ENCODE peak calls at places on chromosomes 12 and 14, in four cellular contexts. Z is transverse colon, F is ovary, S is endodermal cell. M is an unnamed sample. For H3K4me1, the result is how much of the 10 kb centered on the place peaks cover.

GRCh38 chr14:47917344-47917954 is 242.0 kb upstream of the MDGA2 start:
- DNase-seq in Z (no peak), F (no peak), S (peak), M (no peak)

GRCh38 chr14:31510222-31510621 is 22.4 kb upstream of the GPR33 start:
- DNase-seq in Z (no peak), F (no peak), S (no peak), M (no peak)

GRCh38 chr12:88029093-88029665 is at the start of gene C12orf50:
- DNase-seq in Z (no peak), F (no peak), S (no peak), M (no peak)

GRCh38 chr14:105162374-105162979 is 6.1 kb downstream of the JAG2 start:
- DNase-seq in Z (no peak), F (no peak), S (no peak), M (no peak)

GRCh38 chr14:69101331-69101826 is 51.5 kb downstream of the DCAF5 start:
- DNase-seq in Z (no peak), F (peak), S (no peak), M (peak)

GRCh38 chr14:22412936-22413411 is 176.1 kb downstream of the DAD1 start:
- DNase-seq in Z (no peak), F (no peak), S (peak), M (no peak)

GRCh38 chr14:59428581-59429012 is 36.6 kb downstream of the GPR135 start:
- DNase-seq in Z (no peak), F (no peak), S (no peak), M (no peak)

GRCh38 chr12:124432376-124432775 is 135.0 kb downstream of the NCOR2 start:
- DNase-seq in Z (no peak), F (no peak), S (no peak), M (no peak)

GRCh38 chr14:92456215-92457017 is 57.2 kb upstream of the RIN3 start:
- DNase-seq in Z (peak), F (peak), S (peak), M (no peak)

GRCh38 chr14:92846162-92846897 is 52.2 kb downstream of the GOLGA5 start:
- DNase-seq in Z (no peak), F (no peak), S (no peak), M (no peak)

GRCh38 chr12:27096420-27096819 is 14.0 kb upstream of the C12orf71 start:
- DNase-seq in Z (no peak), F (no peak), S (no peak), M (no peak)

GRCh38 chr12:5428332-5429221 is 3.3 kb upstream of the NTF3 start:
- DNase-seq in Z (no peak), F (no peak), S (peak), M (no peak)

GRCh38 chr14:76715102-76715926 is 46.0 kb upstream of the VASH1 start:
- DNase-seq in Z (no peak), F (no peak), S (no peak), M (no peak)

GRCh38 chr12:124893792-124894516 is 20.5 kb downstream of the UBC start:
- DNase-seq in Z (no peak), F (no peak), S (no peak), M (no peak)

GRCh38 chr14:20657216-20658211 is 16.0 kb upstream of the OR6S1 start:
- DNase-seq in Z (no peak), F (no peak), S (peak), M (no peak)
- TF ChIP-seq CTCF in Z (no peak), F (no peak), S (peak), M (no peak)

GRCh38 chr12:53172352-53172751 is 8.2 kb upstream of the ZNF740 start:
- DNase-seq in Z (no peak), F (no peak), S (peak), M (no peak)
- H3K27ac ChIP-seq in Z (no peak), F (no peak), S (no peak), M (no peak)

DNA sequence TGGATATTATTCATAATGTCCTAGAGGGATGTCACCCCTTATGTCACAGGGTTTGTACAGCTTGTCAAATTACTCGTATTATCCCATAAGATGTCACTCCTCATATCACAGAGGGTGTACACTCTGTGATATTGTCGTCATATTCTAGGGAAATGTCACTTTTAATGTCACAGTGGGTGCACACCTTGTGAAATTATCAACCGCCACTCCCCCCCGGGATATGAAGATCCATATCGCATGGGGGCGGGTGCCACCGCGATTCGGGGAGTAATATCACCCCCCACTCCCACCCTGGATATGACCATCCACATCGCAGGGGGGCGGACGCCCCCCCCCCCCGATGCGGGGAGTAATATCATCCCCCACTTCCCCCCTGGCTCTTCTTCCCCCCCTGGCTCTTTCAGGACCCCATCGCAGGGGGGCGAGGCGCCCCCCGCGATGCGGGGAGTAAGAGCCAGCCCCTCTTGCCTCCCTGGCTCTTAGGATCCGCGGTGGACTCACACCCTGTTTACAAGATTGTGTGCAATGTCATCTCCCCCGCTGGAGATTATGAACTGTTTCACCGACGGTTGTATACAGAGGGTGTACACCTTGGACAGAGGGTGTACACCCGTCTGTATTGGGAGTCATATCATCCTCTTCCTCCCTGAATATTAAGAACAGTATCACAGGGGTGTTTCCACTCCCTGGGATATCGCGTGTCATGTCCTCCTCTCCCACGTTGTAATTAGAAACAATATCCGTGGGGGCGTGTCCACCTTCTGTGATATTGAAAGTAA is 92.9 kb downstream of the FRMD6 start:
- DNase-seq in Z (no peak), F (no peak), S (no peak), M (no peak)
- H3K4me1 ChIP-seq in Z (under half), F (under half), S (under half), M (under half)

GRCh38 chr12:54631988-54632728 is 2.5 kb downstream of the LACRT start:
- DNase-seq in Z (no peak), F (no peak), S (peak), M (peak)
- TF ChIP-seq CTCF in Z (no peak), F (no peak), S (peak), M (no peak)

GRCh38 chr12:132152921-132153321 is 8.7 kb downstream of the NOC4L start:
- DNase-seq in Z (peak), F (no peak), S (no peak), M (no peak)

GRCh38 chr12:132153501-132154340 is 9.5 kb downstream of the NOC4L start:
- DNase-seq in Z (peak), F (peak), S (peak), M (peak)

GRCh38 chr12:132151145-132151765 is 7.0 kb downstream of the NOC4L start:
- DNase-seq in Z (peak), F (no peak), S (no peak), M (no peak)

GRCh38 chr12:132151766-132152410 is 7.6 kb downstream of the NOC4L start:
- DNase-seq in Z (no peak), F (no peak), S (no peak), M (no peak)

GRCh38 chr12:132152411-132152821 is 8.2 kb downstream of the NOC4L start:
- DNase-seq in Z (no peak), F (no peak), S (no peak), M (peak)
- H3K27ac ChIP-seq in Z (no peak), F (no peak), S (no peak), M (no peak)